ENCODE peak calls at places on chromosomes 5 and 9, in eight cellular contexts. B is activated T-helper 1 cell treated with Interleukin-2 at 50 U/mL for 16 hours; Y is WTC11; C is activated CD4-positive, alpha-beta T cell treated with anti-CD3 and anti-CD28 coated beads, Interleukin-2, amount 10 ng/mL, durations not matched to agents 7 days and 5 days; G is fibroblast of lung; T is IMR-90; Z is HFF-Myc; I is left cardiac atrium. D is an unnamed sample.

GRCh38 chr5:135353952-135354721 is 44.9 kb downstream of the MACROH2A1 start:
- DNase-seq in B (no peak), Y (no peak), C (no peak), G (peak; percentile 96), T (peak; percentile 96), Z (no peak), I (no peak), D (no peak)

GRCh38 chr9:134663084-134663483 is 21.5 kb downstream of the COL5A1 start:
- DNase-seq in B (no peak), Y (no peak), C (no peak), G (no peak), T (no peak), Z (no peak), I (no peak), D (no peak)

GRCh38 chr9:136045595-136046554 is 49.2 kb downstream of the NACC2 start:
- DNase-seq in B (no peak), Y (no peak), C (no peak), G (peak; percentile 30), T (peak; percentile 63), Z (no peak), I (no peak), D (no peak)

GRCh38 chr9:126690431-126691051 is 76.8 kb downstream of the LMX1B start:
- DNase-seq in B (peak; percentile 20), Y (peak; percentile 86), C (peak; percentile 64), G (no peak), T (no peak), Z (no peak), I (peak; percentile 44), D (no peak)

GRCh38 chr9:89247431-89248370 is 63.3 kb upstream of the CKS2 start:
- DNase-seq in B (no peak), Y (no peak), C (no peak), G (peak; percentile 30), T (peak; percentile 15), Z (no peak), I (no peak), D (no peak)

GRCh38 chr5:180166168-180166567 is 42.8 kb downstream of the RASGEF1C start:
- DNase-seq in B (no peak), Y (no peak), C (no peak), G (no peak), T (no peak), Z (no peak), I (no peak), D (no peak)

GRCh38 chr5:7271728-7272127 is 124.2 kb upstream of the ADCY2 start:
- DNase-seq in B (no peak), Y (no peak), C (no peak), G (peak; percentile 1), T (no peak), Z (no peak), I (no peak), D (no peak)

GRCh38 chr5:88732862-88733261 is 150.1 kb downstream of the MEF2C start:
- DNase-seq in B (no peak), Y (no peak), C (no peak), G (no peak), T (no peak), Z (no peak), I (no peak), D (no peak)

GRCh38 chr9:106797299-106797698 is 65.7 kb upstream of the ZNF462 start:
- DNase-seq in B (no peak), Y (no peak), C (no peak), G (peak; percentile 57), T (no peak), Z (no peak), I (no peak), D (no peak)

GRCh38 chr9:73684601-73685000 is 532.9 kb downstream of the ANXA1 start:
- DNase-seq in B (no peak), Y (no peak), C (no peak), G (peak; percentile 73), T (no peak), Z (no peak), I (no peak), D (no peak)

GRCh38 chr5:74684900-74685851 is at the start of gene HEXB:
- DNase-seq in B (peak; percentile 75), Y (peak; percentile 89), C (peak; percentile 85), G (peak; percentile 80), T (peak; percentile 76), Z (no peak), I (peak; percentile 96), D (peak; percentile 75)

GRCh38 chr9:130330202-130330601 is 64.6 kb downstream of the HMCN2 start:
- DNase-seq in B (no peak), Y (no peak), C (no peak), G (no peak), T (no peak), Z (no peak), I (no peak), D (no peak)

GRCh38 chr9:134847138-134847537 is 33.5 kb upstream of the FCN2 start:
- DNase-seq in B (no peak), Y (no peak), C (no peak), G (peak; percentile 27), T (no peak), Z (no peak), I (no peak), D (no peak)

GRCh38 chr9:17528859-17529258 is 50.0 kb upstream of the SH3GL2 start:
- DNase-seq in B (no peak), Y (no peak), C (no peak), G (no peak), T (peak; percentile 10), Z (no peak), I (no peak), D (no peak)

GRCh38 chr5:158903006-158903405 is 196.7 kb downstream of the EBF1 start:
- DNase-seq in B (no peak), Y (no peak), C (no peak), G (no peak), T (no peak), Z (no peak), I (no peak), D (no peak)

GRCh38 chr9:109737295-109737694 is 42.7 kb upstream of the PALM2AKAP2 start:
- DNase-seq in B (no peak), Y (no peak), C (no peak), G (no peak), T (no peak), Z (no peak), I (no peak), D (no peak)

D was measured in central memory CD4-positive, alpha-beta T cell.